ENCODE peak calls at places on chromosomes 16 and 17, in nine cellular contexts. H is posterior vena cava, P is adrenal gland, R is left ventricle myocardium inferior, W is NCI-H748 treated with DMSO at 0.1 percent for 48 hours, U is NCI-H1930, D is AG10803, M is Calu3, S is AG09319. X is an unnamed sample.

GRCh38 chr16:1734123-1734522 is 28.1 kb downstream of the MAPK8IP3 start:
- DNase-seq in R (no peak), H (no peak), S (no peak), W (no peak), P (no peak), D (no peak), U (no peak), M (no peak), X (no peak)

GRCh38 chr16:57475711-57476339 is 10.5 kb downstream of the DOK4 start:
- DNase-seq in H (no peak), M (peak; percentile 43), R (no peak), U (no peak), D (no peak), P (peak; percentile 30), W (peak; percentile 1), S (no peak), X (peak; percentile 51)

GRCh38 chr16:29983420-29984136 is 9.9 kb downstream of the TAOK2 start:
- DNase-seq in P (no peak), S (no peak), W (no peak), R (no peak), U (no peak), D (peak; percentile 52), H (peak; percentile 67), M (no peak), X (no peak)

GRCh38 chr16:4754865-4755264 is 12.1 kb downstream of the ZNF500 start:
- DNase-seq in H (no peak), U (no peak), W (no peak), M (no peak), S (no peak), D (no peak), P (no peak), R (no peak), X (no peak)

GRCh38 chr17:40019140-40019991 is 4.1 kb downstream of the CSF3 start:
- DNase-seq in S (no peak), D (peak; percentile 56), H (no peak), P (peak; percentile 28), M (peak; percentile 86), W (no peak), R (no peak), U (no peak), X (no peak)

GRCh38 chr17:36627101-36627500 is 25.7 kb downstream of the MRM1 start:
- DNase-seq in R (no peak), W (peak; percentile 83), D (no peak), M (no peak), U (peak; percentile 39), S (no peak), H (no peak), P (no peak), X (no peak)

GRCh38 chr16:29738514-29738913 is 7.3 kb downstream of the C16orf54 start:
- DNase-seq in U (no peak), S (no peak), R (no peak), M (peak; percentile 38), H (peak; percentile 2), P (no peak), D (no peak), W (no peak), X (peak; percentile 44)

GRCh38 chr16:67773099-67773498 is 33.3 kb downstream of the RANBP10 start:
- DNase-seq in S (no peak), R (peak; percentile 23), H (no peak), M (no peak), D (no peak), U (no peak), P (peak; percentile 82), W (no peak), X (peak; percentile 14)

GRCh38 chr17:77959926-77960521 is 1.5 kb downstream of the TNRC6C start:
- DNase-seq in S (no peak), W (peak; percentile 30), U (no peak), H (no peak), M (no peak), R (no peak), P (no peak), D (no peak), X (no peak)

GRCh38 chr17:75455896-75456416 is 479 bp upstream of the TMEM94 start:
- DNase-seq in M (no peak), D (no peak), W (no peak), S (no peak), P (no peak), R (no peak), U (no peak), H (no peak), X (peak; percentile 27)

GRCh38 chr16:79850348-79850747 is 249.8 kb upstream of the MAF start:
- DNase-seq in H (no peak), P (no peak), S (no peak), D (no peak), W (no peak), U (no peak), M (no peak), R (no peak), X (peak; percentile 14)

GRCh38 chr16:65283238-65283651 is 161.4 kb upstream of the CDH11 start:
- DNase-seq in W (no peak), H (no peak), M (no peak), U (no peak), S (no peak), D (no peak), P (no peak), R (no peak), X (no peak)

GRCh38 chr16:79810449-79811189 is 210.1 kb upstream of the MAF start:
- DNase-seq in W (no peak), P (no peak), M (no peak), D (no peak), S (no peak), R (no peak), H (no peak), U (no peak), X (no peak)

GRCh38 chr17:6661464-6661848 is 9.9 kb downstream of the C17orf100 start:
- DNase-seq in P (no peak), W (no peak), U (no peak), R (no peak), H (no peak), S (no peak), D (no peak), M (no peak), X (no peak)

GRCh38 chr16:67950335-67950843 is 6.5 kb upstream of the LCAT start:
- DNase-seq in D (no peak), S (no peak), H (no peak), P (no peak), W (no peak), M (no peak), U (no peak), R (no peak), X (no peak)

GRCh38 chr16:14489460-14489859 is 140.6 kb downstream of the PARN start:
- DNase-seq in M (peak; percentile 27), P (peak; percentile 67), R (no peak), H (no peak), D (peak; percentile 79), U (no peak), S (no peak), W (no peak), X (no peak)

GRCh38 chr17:354651-355556 is 2.3 kb upstream of the RPH3AL start:
- DNase-seq in M (no peak), U (no peak), H (peak; percentile 76), D (no peak), P (peak; percentile 85), R (no peak), W (no peak), S (no peak), X (no peak)

GRCh38 chr16:9096416-9096952 is 5.0 kb downstream of the HAPSTR1 start:
- DNase-seq in S (no peak), M (peak; percentile 47), D (no peak), U (no peak), W (no peak), H (no peak), R (no peak), P (no peak), X (no peak)

GRCh38 chr16:51981725-51982124 is 565.2 kb downstream of the TOX3 start:
- DNase-seq in S (no peak), H (no peak), D (no peak), M (no peak), U (no peak), R (no peak), P (peak; percentile 66), W (no peak), X (no peak)

GRCh38 chr16:83952940-83953795 is at the start of gene OSGIN1:
- DNase-seq in H (peak; percentile 99), R (peak; percentile 94), S (peak; percentile 89), W (peak; percentile 19), U (no peak), M (peak; percentile 96), P (peak; percentile 99), D (peak; percentile 92), X (peak; percentile 96)

GRCh38 chr16:22754577-22754976 is 59.4 kb upstream of the HS3ST2 start:
- DNase-seq in R (no peak), P (no peak), W (no peak), D (no peak), H (no peak), U (no peak), S (no peak), M (no peak), X (no peak)

GRCh38 chr16:19879241-19879792 is 5.3 kb downstream of the GPRC5B start:
- DNase-seq in M (peak; percentile 35), D (no peak), W (peak; percentile 52), U (no peak), P (peak; percentile 8), S (no peak), H (no peak), R (peak; percentile 29), X (no peak)

GRCh38 chr17:17790673-17791464 is 45.9 kb downstream of the SREBF1 start:
- DNase-seq in S (no peak), U (no peak), H (no peak), R (no peak), M (no peak), W (no peak), P (no peak), D (no peak), X (no peak)

GRCh38 chr16:83887088-83887487 is 11.8 kb upstream of the MLYCD start:
- DNase-seq in D (peak; percentile 23), U (no peak), S (no peak), M (no peak), R (no peak), W (no peak), H (no peak), P (peak; percentile 27), X (peak; percentile 26)

GRCh38 chr17:69539781-69540319 is 125.4 kb downstream of the MAP2K6 start:
- DNase-seq in U (no peak), W (peak; percentile 73), H (no peak), D (peak; percentile 57), R (no peak), S (peak; percentile 4), P (no peak), M (no peak), X (no peak)

GRCh38 chr17:9512323-9513168 is 63.1 kb downstream of the STX8 start:
- DNase-seq in W (no peak), P (peak; percentile 9), H (no peak), U (no peak), M (no peak), R (no peak), S (no peak), D (peak; percentile 41), X (no peak)

GRCh38 chr16:65185379-65185778 is 63.5 kb upstream of the CDH11 start:
- DNase-seq in R (no peak), U (no peak), P (no peak), D (no peak), H (no peak), M (no peak), W (no peak), S (no peak), X (no peak)

GRCh38 chr17:35807371-35808144 is 1.7 kb upstream of the TAF15 start:
- DNase-seq in M (no peak), D (peak; percentile 66), S (no peak), H (no peak), U (no peak), R (no peak), P (no peak), W (no peak), X (no peak)

GRCh38 chr17:39611441-39612112 is 3.9 kb upstream of the NEUROD2 start:
- DNase-seq in S (no peak), W (no peak), M (peak; percentile 77), U (no peak), R (no peak), D (no peak), P (no peak), H (no peak), X (no peak)

GRCh38 chr17:81483085-81483861 is 29.3 kb downstream of the ACTG1 start:
- DNase-seq in H (no peak), P (no peak), S (no peak), W (no peak), M (no peak), U (no peak), R (peak; percentile 64), D (no peak), X (peak; percentile 43)

GRCh38 chr17:40522961-40523310 is 21.5 kb upstream of the TNS4 start:
- DNase-seq in D (no peak), M (no peak), R (no peak), S (no peak), P (no peak), H (peak; percentile 42), W (no peak), U (no peak), X (no peak)